ENCODE peak calls at places on chromosome 1, in eight cellular contexts. E, Q, K, V, D, M, P and L are unnamed samples. For H3K4me1, the result is how much of the 10 kb centered on the place peaks cover.

GRCh38 chr1:3355894-3356826 is 98.3 kb upstream of the ARHGEF16 start:
- DNase-seq in E (no peak), V (no peak), P (peak), Q (no peak), K (no peak), D (no peak), M (no peak), L (no peak)

GRCh38 chr1:37473431-37474050 is 839 bp upstream of the ZC3H12A start:
- DNase-seq in D (no peak), M (no peak), K (peak), V (peak), Q (no peak), P (peak), E (peak), L (peak)

GRCh38 chr1:234000557-234001081 is 96.1 kb downstream of the SLC35F3 start:
- DNase-seq in D (no peak), K (no peak), P (no peak), E (no peak), V (peak), Q (no peak), M (no peak), L (no peak)

GRCh38 chr1:205580140-205580922 is 51.5 kb downstream of the ELK4 start:
- DNase-seq in M (no peak), V (no peak), E (no peak), K (no peak), D (no peak), Q (no peak), P (no peak), L (no peak)

GRCh38 chr1:39196244-39197215 is 8.0 kb upstream of the MACF1 start:
- DNase-seq in P (no peak), K (no peak), V (no peak), M (no peak), D (no peak), E (peak), Q (no peak), L (peak)

GRCh38 chr1:30514137-30514654 is 209.2 kb downstream of the MATN1 start:
- DNase-seq in E (no peak), K (peak), V (no peak), D (peak), M (no peak), P (no peak), Q (no peak), L (peak)

GRCh38 chr1:174712541-174712940 is 264.8 kb downstream of the GPR52 start:
- DNase-seq in V (no peak), D (no peak), Q (no peak), K (no peak), P (no peak), M (no peak), E (no peak), L (no peak)

GRCh38 chr1:28236656-28237331 is 870 bp downstream of the ATP5IF1 start:
- DNase-seq in M (no peak), Q (no peak), E (no peak), K (no peak), D (no peak), P (no peak), V (peak), L (no peak)

GRCh38 chr1:218741852-218742251 is 396.7 kb downstream of the TGFB2 start:
- DNase-seq in K (no peak), E (no peak), Q (no peak), V (no peak), M (no peak), D (no peak), P (no peak), L (no peak)

GRCh38 chr1:38786040-38786436 is 73.5 kb downstream of the RRAGC start:
- DNase-seq in M (peak), P (no peak), V (no peak), E (no peak), D (no peak), K (no peak), Q (no peak), L (no peak)

GRCh38 chr1:162632743-162633326 is 571 bp downstream of the DDR2 start:
- DNase-seq in V (peak), E (no peak), M (no peak), Q (peak), K (no peak), P (peak), D (no peak), L (no peak)

GRCh38 chr1:15509586-15509985 is 14.4 kb downstream of the CASP9 start:
- DNase-seq in D (no peak), M (no peak), E (no peak), Q (no peak), V (no peak), K (no peak), P (no peak), L (no peak)

GRCh38 chr1:15510611-15511405 is 13.2 kb downstream of the CASP9 start:
- DNase-seq in M (no peak), V (no peak), D (no peak), K (no peak), P (no peak), Q (no peak), E (no peak), L (no peak)

GRCh38 chr1:15508700-15509487 is 15.1 kb downstream of the CASP9 start:
- DNase-seq in D (no peak), V (peak), M (no peak), Q (no peak), P (no peak), K (no peak), E (no peak), L (no peak)

GRCh38 chr1:15515026-15515663 is 8.9 kb downstream of the CASP9 start:
- DNase-seq in K (no peak), Q (no peak), P (no peak), D (peak), E (no peak), M (no peak), V (no peak), L (peak)

DNA sequence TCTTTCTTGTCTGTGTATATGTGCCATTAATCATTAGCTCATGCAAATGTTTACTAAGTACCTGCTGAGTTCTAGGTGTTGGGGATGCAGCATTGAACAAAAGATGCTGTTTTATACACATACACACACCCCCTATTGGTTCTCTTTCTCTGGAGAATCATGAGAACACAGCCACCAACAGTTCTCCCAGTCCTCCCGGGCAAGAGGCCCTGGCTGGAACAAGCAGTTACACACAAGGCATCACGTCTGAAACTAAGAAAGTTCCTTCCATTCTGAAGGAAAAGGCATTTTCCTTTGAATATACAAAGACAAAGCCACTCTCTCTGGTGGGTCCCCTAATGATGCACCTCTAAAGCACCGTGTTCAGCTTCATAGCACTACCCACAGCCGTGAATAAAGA is 10.8 kb downstream of the CASP9 start:
- DNase-seq in E (no peak), M (no peak), Q (no peak), D (no peak), K (no peak), P (no peak), V (no peak), L (no peak)
- H3K27ac ChIP-seq in E (no peak), M (no peak), Q (no peak), D (no peak), K (no peak), P (no peak), V (no peak), L (no peak)

GRCh38 chr1:153394391-153394790 is 3.5 kb upstream of the S100A8 start:
- DNase-seq in V (no peak), D (no peak), E (no peak), P (no peak), M (no peak), Q (no peak), K (no peak), L (no peak)

GRCh38 chr1:153393926-153394325 is 3.1 kb upstream of the S100A8 start:
- DNase-seq in D (peak), M (no peak), V (peak), Q (no peak), E (no peak), P (no peak), K (no peak), L (peak)

GRCh38 chr1:153390938-153391710 is at the start of gene S100A8:
- DNase-seq in K (peak), M (no peak), E (no peak), P (no peak), D (peak), V (no peak), Q (peak), L (no peak)

GRCh38 chr1:153395136-153395685 is 4.3 kb upstream of the S100A8 start:
- DNase-seq in E (no peak), Q (no peak), P (no peak), D (no peak), K (no peak), V (no peak), M (no peak), L (no peak)

GRCh38 chr1:153392822-153393221 is 1.9 kb upstream of the S100A8 start:
- DNase-seq in Q (no peak), V (no peak), P (no peak), D (no peak), K (no peak), M (no peak), E (no peak), L (no peak)
- H3K4me1 ChIP-seq in Q (under half), V (under half), P (under half), D (under half), K (under half), M (under half), E (under half), L (under half)

DNA sequence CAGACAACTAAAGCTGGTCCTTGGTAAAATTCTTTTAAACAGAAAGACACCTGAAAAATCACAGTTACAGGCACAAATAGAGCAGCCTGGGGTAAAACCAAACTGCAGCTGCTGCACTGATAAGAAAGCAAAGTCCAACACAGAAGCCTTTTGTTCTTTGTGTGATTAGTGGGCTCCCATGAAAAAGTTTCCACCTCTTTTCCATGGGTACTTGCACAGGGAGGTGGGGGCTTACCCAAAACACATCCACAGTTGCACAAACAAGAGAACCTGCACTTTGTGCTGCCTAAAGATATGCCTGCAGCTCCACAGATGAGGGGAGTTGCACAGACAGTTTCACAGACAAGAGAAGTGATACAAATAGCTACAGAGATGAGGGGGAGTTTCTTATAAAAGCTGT is 106.7 kb upstream of the SLC5A9 start:
- DNase-seq in P (no peak), K (no peak), Q (no peak), V (no peak), E (no peak), M (no peak), D (no peak), L (no peak)
- H3K27ac ChIP-seq in P (no peak), K (no peak), Q (no peak), V (no peak), E (no peak), M (no peak), D (no peak), L (no peak)

DNA sequence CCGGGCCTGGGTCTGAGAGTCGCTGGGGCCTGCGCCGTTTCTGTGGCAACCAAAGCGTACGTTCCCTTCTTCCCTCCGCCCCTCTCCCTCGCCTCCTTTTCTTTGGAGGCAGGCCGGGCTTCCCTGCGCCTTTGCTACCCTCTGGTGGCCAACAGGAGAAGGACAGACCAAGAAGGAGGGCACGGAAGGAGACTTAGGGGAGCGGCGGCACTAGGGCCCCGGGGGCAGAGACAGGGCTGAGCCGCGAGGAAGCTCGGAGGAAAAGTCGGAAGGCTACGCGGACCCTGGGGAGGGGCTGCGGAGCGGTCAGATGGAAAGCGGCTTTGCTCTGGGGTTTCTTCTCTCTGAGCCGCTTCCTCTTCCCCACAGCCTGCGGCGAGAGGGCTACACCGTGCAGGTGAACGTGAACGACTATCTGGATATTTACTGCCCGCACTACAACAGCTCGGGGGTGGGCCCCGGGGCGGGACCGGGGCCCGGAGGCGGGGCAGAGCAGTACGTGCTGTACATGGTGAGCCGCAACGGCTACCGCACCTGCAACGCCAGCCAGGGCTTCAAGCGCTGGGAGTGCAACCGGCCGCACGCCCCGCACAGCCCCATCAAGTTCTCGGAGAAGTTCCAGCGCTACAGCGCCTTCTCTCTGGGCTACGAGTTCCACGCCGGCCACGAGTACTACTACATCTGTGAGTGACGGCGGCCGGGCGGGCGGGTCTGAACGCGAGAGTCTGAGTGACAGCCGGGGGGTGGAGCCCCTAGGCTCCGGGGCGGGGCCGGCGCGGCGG is 6.3 kb downstream of the EFNA3 start:
- DNase-seq in E (peak), M (peak), K (peak), D (peak), Q (peak), V (peak), P (peak), L (peak)
- H3K4me1 ChIP-seq in E (half or more), M (under half), K (under half), D (half or more), Q (under half), V (under half), P (under half), L (under half)

DNA sequence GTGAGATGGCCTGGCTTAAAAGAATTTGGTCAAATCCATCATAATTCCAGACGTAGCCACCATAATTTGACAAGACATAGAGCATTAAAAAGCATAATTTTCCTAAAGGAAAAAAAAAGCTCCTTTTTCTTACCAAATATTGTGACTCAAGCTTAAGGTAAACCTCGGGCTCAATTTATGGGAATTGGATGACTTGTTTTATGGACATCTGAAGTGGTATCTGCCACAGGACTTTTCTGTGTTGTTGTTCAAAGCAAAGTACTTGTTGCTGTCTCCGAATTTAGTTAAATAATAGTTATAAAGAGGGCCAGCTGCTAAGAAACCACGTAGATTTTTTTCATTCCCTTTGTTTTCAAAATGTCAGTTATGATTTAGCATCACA is 1.1 kb downstream of the MPZL1 start:
- DNase-seq in K (no peak), P (no peak), Q (no peak), V (no peak), D (no peak), E (no peak), M (no peak), L (no peak)
- H3K27ac ChIP-seq in K (peak), P (peak), Q (no peak), V (no peak), D (peak), E (peak), M (peak), L (no peak)

GRCh38 chr1:200368556-200368955 is 41.3 kb downstream of the ZNF281 start:
- DNase-seq in K (no peak), D (no peak), P (no peak), E (no peak), V (peak), M (no peak), Q (no peak), L (no peak)
- H3K4me1 ChIP-seq in K (under half), D (under half), P (under half), E (under half), V (under half), M (under half), Q (under half), L (half or more)

GRCh38 chr1:65527211-65527610 is 106.7 kb downstream of the LEPR start:
- DNase-seq in K (no peak), M (no peak), V (no peak), Q (no peak), P (no peak), D (no peak), E (no peak), L (no peak)
- H3K27ac ChIP-seq in K (no peak), M (no peak), V (no peak), Q (no peak), P (no peak), D (no peak), E (no peak), L (no peak)